ENCODE peak calls at places on chromosomes 5 and 9, in six cellular contexts. E is A549, S is HCT116, D is breast epithelium, X is esophagus squamous epithelium, N is AG04449. T is an unnamed sample.

GRCh38 chr9:127867356-127868277 is 9.9 kb downstream of the AK1 start:
- DNase-seq in E (no peak), S (no peak), D (no peak), X (no peak), N (no peak), T (no peak)

GRCh38 chr5:65050826-65051498 is 282.2 kb downstream of the CWC27 start:
- DNase-seq in E (no peak), S (no peak), D (no peak), X (no peak), N (no peak), T (no peak)

GRCh38 chr5:168425997-168426863 is 60.0 kb upstream of the RARS1 start:
- DNase-seq in E (no peak), S (no peak), D (no peak), X (no peak), N (no peak), T (no peak)

GRCh38 chr9:98007251-98007928 is 24.2 kb downstream of the ANP32B start:
- DNase-seq in E (no peak), S (no peak), D (no peak), X (no peak), N (no peak), T (no peak)

GRCh38 chr5:95591490-95591901 is 28.4 kb upstream of the GPR150 start:
- DNase-seq in E (no peak), S (peak; percentile 63), D (no peak), X (no peak), N (peak; percentile 63), T (peak; percentile 42)

GRCh38 chr5:74035521-74035937 is 409.5 kb downstream of the ARHGEF28 start:
- DNase-seq in E (peak; percentile 16), S (peak; percentile 36), D (no peak), X (no peak), N (no peak), T (no peak)

GRCh38 chr5:13567819-13568218 is 376.7 kb downstream of the DNAH5 start:
- DNase-seq in E (no peak), S (no peak), D (no peak), X (no peak), N (peak; percentile 17), T (peak; percentile 43)

GRCh38 chr9:3526166-3526902 is 533 bp upstream of the RFX3 start:
- DNase-seq in E (peak; percentile 56), S (peak; percentile 59), D (peak; percentile 85), X (peak; percentile 58), N (peak; percentile 31), T (peak; percentile 9)

GRCh38 chr5:40401965-40402364 is 277.8 kb upstream of the PTGER4 start:
- DNase-seq in E (no peak), S (no peak), D (no peak), X (no peak), N (no peak), T (no peak)

GRCh38 chr9:37903581-37903830 is 421 bp downstream of the SLC25A51 start:
- DNase-seq in E (peak; percentile 47), S (no peak), D (no peak), X (no peak), N (no peak), T (no peak)
- TF ChIP-seq CTCF in E (no peak), S (no peak), D (no peak), X (no peak), N (no peak), T (no peak)

GRCh38 chr5:11384441-11385250 is 519.6 kb downstream of the CTNND2 start:
- DNase-seq in E (no peak), S (no peak), D (peak; percentile 58), X (no peak), N (no peak), T (no peak)
- H3K4me3 ChIP-seq in E (peak overlapping the region; percentile 35), S (no peak overlapping the region), D (peak overlapping the region; percentile 17), X (peak overlapping the region; percentile 38), N (peak overlapping the region; percentile 42), T (peak overlapping the region; percentile 30)

DNA sequence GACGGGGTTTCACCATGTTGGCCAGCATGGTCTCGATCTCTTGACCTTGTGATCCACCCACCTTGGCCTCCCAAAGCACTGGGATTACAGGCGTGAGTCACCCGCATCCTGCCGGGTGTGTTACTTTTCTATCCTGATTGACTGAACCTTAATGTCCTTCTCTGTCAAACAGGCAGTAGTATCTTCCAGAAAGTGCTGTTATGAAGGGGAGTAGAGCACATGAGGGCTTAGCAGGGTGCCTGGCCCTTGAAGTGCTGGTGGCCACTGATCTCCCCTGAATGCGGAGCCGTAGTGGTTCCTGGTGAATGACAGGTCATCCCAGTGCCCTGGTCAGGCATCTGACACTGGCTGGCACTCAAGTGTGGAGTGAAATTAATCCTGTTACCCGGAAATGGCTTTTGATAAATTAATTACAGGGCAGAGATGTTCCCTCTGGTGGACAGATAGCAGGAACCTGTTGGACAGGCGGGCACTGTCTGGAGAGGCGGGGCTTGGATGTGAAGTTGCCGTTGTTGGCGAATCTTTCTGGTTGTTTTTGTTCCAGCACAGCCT is 28.4 kb downstream of the PRRC2B start:
- DNase-seq in E (no peak), S (no peak), D (peak; percentile 72), X (no peak), N (no peak), T (no peak)
- TF ChIP-seq CTCF in E (peak; percentile 21), S (no peak), D (peak; percentile 72), X (peak; percentile 52), N (no peak), T (peak; percentile 29)

DNA sequence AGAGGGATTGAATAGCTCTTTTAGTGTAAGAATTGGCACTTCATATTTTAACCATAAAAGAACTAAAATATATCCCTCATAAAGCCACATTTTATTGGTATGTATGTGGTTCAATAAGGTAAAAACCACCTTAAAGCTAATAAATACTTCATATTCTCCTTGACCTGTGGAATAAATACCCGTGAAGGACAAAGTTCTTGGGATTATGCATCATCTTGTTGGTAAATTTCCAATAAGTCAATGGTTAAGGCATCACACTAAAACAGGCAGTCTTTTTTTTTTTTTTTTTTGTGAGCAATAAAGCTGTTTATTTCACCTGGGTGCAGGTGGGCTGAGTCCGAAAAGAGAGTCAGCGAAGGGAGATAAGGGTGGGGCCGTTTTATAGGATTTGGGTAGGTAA is 161.9 kb downstream of the SNCAIP start:
- DNase-seq in E (no peak), S (no peak), D (no peak), X (no peak), N (no peak), T (no peak)
- H3K4me3 ChIP-seq in E (no peak overlapping the region), S (no peak overlapping the region), D (no peak overlapping the region), X (no peak overlapping the region), N (no peak overlapping the region), T (no peak overlapping the region)

T was measured in kidney epithelial cell.